ENCODE peak calls at places on chromosomes 16 and 17, in seven cellular contexts. One of them, this sample, is unnamed.
A peak's percentile ranks its signal among the peaks of the same experiment; 100 is the strongest.

GRCh38 chr16:1534021-1535020 is 855 bp downstream of the TMEM204 start:
- DNase-seq in A549: no peak
- DNase-seq in RPMI7951: no peak
- DNase-seq in kidney glomerular epithelial cell: no peak
- DNase-seq in activated T-cell treated with anti-CD3 and anti-CD28 coated beads, Interleukin-2, amount 50 U/mL, for 72 hours: peak; percentile 37
- DNase-seq in left cardiac atrium: peak; percentile 48
- DNase-seq in T-helper 17 cell: no peak
- DNase-seq in this sample: peak; percentile 42

GRCh38 chr17:18362509-18363020 is 785 bp downstream of the SHMT1 start:
- DNase-seq in activated T-cell treated with anti-CD3 and anti-CD28 coated beads, Interleukin-2, amount 50 U/mL, for 72 hours: peak; percentile 14
- DNase-seq in RPMI7951: peak; percentile 68
- DNase-seq in kidney glomerular epithelial cell: peak; percentile 70
- DNase-seq in T-helper 17 cell: no peak
- DNase-seq in A549: peak; percentile 61
- DNase-seq in left cardiac atrium: peak; percentile 74
- DNase-seq in this sample: no peak

GRCh38 chr17:82874011-82874835 is 34.4 kb upstream of the ZNF750 start:
- DNase-seq in A549: no peak
- DNase-seq in RPMI7951: no peak
- DNase-seq in T-helper 17 cell: no peak
- DNase-seq in left cardiac atrium: no peak
- DNase-seq in activated T-cell treated with anti-CD3 and anti-CD28 coated beads, Interleukin-2, amount 50 U/mL, for 72 hours: no peak
- DNase-seq in kidney glomerular epithelial cell: no peak
- DNase-seq in this sample: no peak

GRCh38 chr16:58016841-58017446 is 8.6 kb upstream of the MMP15 start:
- DNase-seq in T-helper 17 cell: no peak
- DNase-seq in left cardiac atrium: no peak
- DNase-seq in RPMI7951: no peak
- DNase-seq in kidney glomerular epithelial cell: no peak
- DNase-seq in A549: no peak
- DNase-seq in activated T-cell treated with anti-CD3 and anti-CD28 coated beads, Interleukin-2, amount 50 U/mL, for 72 hours: no peak
- DNase-seq in this sample: no peak

GRCh38 chr16:69417537-69418199 is 6.8 kb upstream of the CYB5B start:
- DNase-seq in RPMI7951: peak; percentile 90
- DNase-seq in activated T-cell treated with anti-CD3 and anti-CD28 coated beads, Interleukin-2, amount 50 U/mL, for 72 hours: no peak
- DNase-seq in left cardiac atrium: no peak
- DNase-seq in kidney glomerular epithelial cell: peak; percentile 30
- DNase-seq in T-helper 17 cell: no peak
- DNase-seq in A549: peak; percentile 78
- DNase-seq in this sample: peak; percentile 39

GRCh38 chr16:17173134-17173729 is 297.5 kb downstream of the XYLT1 start:
- DNase-seq in left cardiac atrium: peak; percentile 57
- DNase-seq in T-helper 17 cell: no peak
- DNase-seq in activated T-cell treated with anti-CD3 and anti-CD28 coated beads, Interleukin-2, amount 50 U/mL, for 72 hours: no peak
- DNase-seq in RPMI7951: no peak
- DNase-seq in kidney glomerular epithelial cell: no peak
- DNase-seq in A549: no peak
- DNase-seq in this sample: peak; percentile 6

GRCh38 chr17:81481011-81481799 is 31.4 kb downstream of the ACTG1 start:
- DNase-seq in left cardiac atrium: peak; percentile 85
- DNase-seq in T-helper 17 cell: peak; percentile 37
- DNase-seq in activated T-cell treated with anti-CD3 and anti-CD28 coated beads, Interleukin-2, amount 50 U/mL, for 72 hours: peak; percentile 74
- DNase-seq in A549: peak; percentile 87
- DNase-seq in kidney glomerular epithelial cell: peak; percentile 26
- DNase-seq in RPMI7951: peak; percentile 36
- DNase-seq in this sample: no peak

GRCh38 chr17:40095944-40096791 is 4.2 kb downstream of the NR1D1 start:
- DNase-seq in RPMI7951: no peak
- DNase-seq in T-helper 17 cell: peak; percentile 69
- DNase-seq in kidney glomerular epithelial cell: no peak
- DNase-seq in activated T-cell treated with anti-CD3 and anti-CD28 coated beads, Interleukin-2, amount 50 U/mL, for 72 hours: peak; percentile 90
- DNase-seq in left cardiac atrium: peak; percentile 66
- DNase-seq in A549: no peak
- DNase-seq in this sample: no peak

GRCh38 chr17:81509048-81509686 is 3.4 kb downstream of the ACTG1 start:
- DNase-seq in A549: no peak
- DNase-seq in left cardiac atrium: no peak
- DNase-seq in kidney glomerular epithelial cell: no peak
- DNase-seq in RPMI7951: peak; percentile 23
- DNase-seq in T-helper 17 cell: no peak
- DNase-seq in activated T-cell treated with anti-CD3 and anti-CD28 coated beads, Interleukin-2, amount 50 U/mL, for 72 hours: no peak
- DNase-seq in this sample: peak; percentile 63

GRCh38 chr16:4976079-4976478 is 17.9 kb downstream of the SEC14L5 start:
- DNase-seq in left cardiac atrium: no peak
- DNase-seq in RPMI7951: no peak
- DNase-seq in kidney glomerular epithelial cell: no peak
- DNase-seq in A549: no peak
- DNase-seq in T-helper 17 cell: no peak
- DNase-seq in activated T-cell treated with anti-CD3 and anti-CD28 coated beads, Interleukin-2, amount 50 U/mL, for 72 hours: no peak
- DNase-seq in this sample: no peak

GRCh38 chr16:69217433-69217832 is 30.5 kb downstream of the SNTB2 start:
- DNase-seq in T-helper 17 cell: no peak
- DNase-seq in activated T-cell treated with anti-CD3 and anti-CD28 coated beads, Interleukin-2, amount 50 U/mL, for 72 hours: no peak
- DNase-seq in RPMI7951: peak; percentile 44
- DNase-seq in A549: peak; percentile 53
- DNase-seq in kidney glomerular epithelial cell: peak; percentile 42
- DNase-seq in left cardiac atrium: no peak
- DNase-seq in this sample: peak; percentile 70

GRCh38 chr16:88960516-88960915 is 16.5 kb downstream of the CBFA2T3 start:
- DNase-seq in activated T-cell treated with anti-CD3 and anti-CD28 coated beads, Interleukin-2, amount 50 U/mL, for 72 hours: no peak
- DNase-seq in A549: no peak
- DNase-seq in RPMI7951: no peak
- DNase-seq in left cardiac atrium: no peak
- DNase-seq in kidney glomerular epithelial cell: no peak
- DNase-seq in T-helper 17 cell: no peak
- DNase-seq in this sample: no peak

GRCh38 chr17:78774956-78775571 is 7.0 kb downstream of the CYTH1 start:
- DNase-seq in left cardiac atrium: no peak
- DNase-seq in kidney glomerular epithelial cell: no peak
- DNase-seq in activated T-cell treated with anti-CD3 and anti-CD28 coated beads, Interleukin-2, amount 50 U/mL, for 72 hours: peak; percentile 89
- DNase-seq in T-helper 17 cell: peak; percentile 40
- DNase-seq in A549: no peak
- DNase-seq in RPMI7951: no peak
- DNase-seq in this sample: no peak

GRCh38 chr16:49876716-49877129 is 20.8 kb upstream of the ZNF423 start:
- DNase-seq in activated T-cell treated with anti-CD3 and anti-CD28 coated beads, Interleukin-2, amount 50 U/mL, for 72 hours: peak; percentile 55
- DNase-seq in A549: peak; percentile 90
- DNase-seq in RPMI7951: no peak
- DNase-seq in T-helper 17 cell: no peak
- DNase-seq in left cardiac atrium: peak; percentile 83
- DNase-seq in kidney glomerular epithelial cell: peak; percentile 25
- DNase-seq in this sample: peak; percentile 15

GRCh38 chr16:59859606-59860402 is 1125.7 kb upstream of the GOT2 start:
- DNase-seq in kidney glomerular epithelial cell: no peak
- DNase-seq in activated T-cell treated with anti-CD3 and anti-CD28 coated beads, Interleukin-2, amount 50 U/mL, for 72 hours: no peak
- DNase-seq in RPMI7951: no peak
- DNase-seq in T-helper 17 cell: no peak
- DNase-seq in left cardiac atrium: no peak
- DNase-seq in A549: no peak
- DNase-seq in this sample: no peak

GRCh38 chr16:80778707-80779106 is 25.7 kb downstream of the CDYL2 start:
- DNase-seq in activated T-cell treated with anti-CD3 and anti-CD28 coated beads, Interleukin-2, amount 50 U/mL, for 72 hours: no peak
- DNase-seq in T-helper 17 cell: no peak
- DNase-seq in RPMI7951: no peak
- DNase-seq in left cardiac atrium: no peak
- DNase-seq in A549: no peak
- DNase-seq in kidney glomerular epithelial cell: no peak
- DNase-seq in this sample: no peak

GRCh38 chr17:48194097-48194550 is 86.6 kb downstream of the SNX11 start:
- DNase-seq in T-helper 17 cell: no peak
- DNase-seq in A549: no peak
- DNase-seq in left cardiac atrium: no peak
- DNase-seq in RPMI7951: peak; percentile 80
- DNase-seq in activated T-cell treated with anti-CD3 and anti-CD28 coated beads, Interleukin-2, amount 50 U/mL, for 72 hours: no peak
- DNase-seq in kidney glomerular epithelial cell: peak; percentile 49
- DNase-seq in this sample: peak; percentile 85

GRCh38 chr16:64152010-64152767 is 969.7 kb downstream of the CDH11 start:
- DNase-seq in kidney glomerular epithelial cell: no peak
- DNase-seq in RPMI7951: peak; percentile 90
- DNase-seq in activated T-cell treated with anti-CD3 and anti-CD28 coated beads, Interleukin-2, amount 50 U/mL, for 72 hours: no peak
- DNase-seq in T-helper 17 cell: no peak
- DNase-seq in A549: no peak
- DNase-seq in left cardiac atrium: no peak
- DNase-seq in this sample: no peak

GRCh38 chr17:36117505-36118382 is 14.1 kb downstream of the CCL4 start:
- DNase-seq in RPMI7951: no peak
- DNase-seq in left cardiac atrium: no peak
- DNase-seq in A549: no peak
- DNase-seq in T-helper 17 cell: no peak
- DNase-seq in kidney glomerular epithelial cell: no peak
- DNase-seq in activated T-cell treated with anti-CD3 and anti-CD28 coated beads, Interleukin-2, amount 50 U/mL, for 72 hours: peak; percentile 50
- DNase-seq in this sample: no peak

GRCh38 chr17:37642706-37643105 is 540 bp downstream of the DDX52 start:
- DNase-seq in activated T-cell treated with anti-CD3 and anti-CD28 coated beads, Interleukin-2, amount 50 U/mL, for 72 hours: no peak
- DNase-seq in T-helper 17 cell: no peak
- DNase-seq in A549: peak; percentile 40
- DNase-seq in RPMI7951: peak; percentile 4
- DNase-seq in left cardiac atrium: no peak
- DNase-seq in kidney glomerular epithelial cell: peak; percentile 39
- DNase-seq in this sample: peak; percentile 2

GRCh38 chr16:12132290-12132689 is 155.8 kb downstream of the SNX29 start:
- DNase-seq in activated T-cell treated with anti-CD3 and anti-CD28 coated beads, Interleukin-2, amount 50 U/mL, for 72 hours: no peak
- DNase-seq in A549: no peak
- DNase-seq in T-helper 17 cell: no peak
- DNase-seq in RPMI7951: peak; percentile 19
- DNase-seq in kidney glomerular epithelial cell: no peak
- DNase-seq in left cardiac atrium: no peak
- DNase-seq in this sample: no peak

GRCh38 chr17:13522749-13523148 is 79.0 kb downstream of the HS3ST3A1 start:
- DNase-seq in left cardiac atrium: no peak
- DNase-seq in activated T-cell treated with anti-CD3 and anti-CD28 coated beads, Interleukin-2, amount 50 U/mL, for 72 hours: no peak
- DNase-seq in T-helper 17 cell: no peak
- DNase-seq in A549: no peak
- DNase-seq in RPMI7951: no peak
- DNase-seq in kidney glomerular epithelial cell: no peak
- DNase-seq in this sample: no peak

GRCh38 chr17:77503916-77504651 is 363.3 kb downstream of the SEC14L1 start:
- DNase-seq in activated T-cell treated with anti-CD3 and anti-CD28 coated beads, Interleukin-2, amount 50 U/mL, for 72 hours: no peak
- DNase-seq in kidney glomerular epithelial cell: no peak
- DNase-seq in A549: no peak
- DNase-seq in T-helper 17 cell: no peak
- DNase-seq in left cardiac atrium: no peak
- DNase-seq in RPMI7951: no peak
- DNase-seq in this sample: no peak

GRCh38 chr16:14133907-14134306 is 62.8 kb downstream of the MRTFB start:
- DNase-seq in kidney glomerular epithelial cell: no peak
- DNase-seq in T-helper 17 cell: no peak
- DNase-seq in A549: no peak
- DNase-seq in left cardiac atrium: no peak
- DNase-seq in activated T-cell treated with anti-CD3 and anti-CD28 coated beads, Interleukin-2, amount 50 U/mL, for 72 hours: no peak
- DNase-seq in RPMI7951: no peak
- DNase-seq in this sample: no peak

GRCh38 chr17:79804856-79805696 is 8.2 kb upstream of the CBX8 start:
- DNase-seq in left cardiac atrium: no peak
- DNase-seq in activated T-cell treated with anti-CD3 and anti-CD28 coated beads, Interleukin-2, amount 50 U/mL, for 72 hours: peak; percentile 48
- DNase-seq in kidney glomerular epithelial cell: no peak
- DNase-seq in RPMI7951: no peak
- DNase-seq in A549: no peak
- DNase-seq in T-helper 17 cell: no peak
- DNase-seq in this sample: no peak

GRCh38 chr16:4450921-4451619 is 23.4 kb downstream of the NMRAL1 start:
- DNase-seq in T-helper 17 cell: no peak
- DNase-seq in A549: no peak
- DNase-seq in RPMI7951: no peak
- DNase-seq in activated T-cell treated with anti-CD3 and anti-CD28 coated beads, Interleukin-2, amount 50 U/mL, for 72 hours: no peak
- DNase-seq in left cardiac atrium: no peak
- DNase-seq in kidney glomerular epithelial cell: no peak
- DNase-seq in this sample: no peak

GRCh38 chr16:9954181-9954580 is 228.0 kb downstream of the GRIN2A start:
- DNase-seq in activated T-cell treated with anti-CD3 and anti-CD28 coated beads, Interleukin-2, amount 50 U/mL, for 72 hours: no peak
- DNase-seq in A549: no peak
- DNase-seq in left cardiac atrium: no peak
- DNase-seq in T-helper 17 cell: no peak
- DNase-seq in kidney glomerular epithelial cell: no peak
- DNase-seq in RPMI7951: no peak
- DNase-seq in this sample: no peak

GRCh38 chr16:72172105-72173034 is at the start of gene PMFBP1:
- DNase-seq in T-helper 17 cell: no peak
- DNase-seq in activated T-cell treated with anti-CD3 and anti-CD28 coated beads, Interleukin-2, amount 50 U/mL, for 72 hours: peak; percentile 50
- DNase-seq in RPMI7951: peak; percentile 94
- DNase-seq in A549: peak; percentile 3
- DNase-seq in kidney glomerular epithelial cell: peak; percentile 27
- DNase-seq in left cardiac atrium: peak; percentile 26
- DNase-seq in this sample: peak; percentile 96

GRCh38 chr16:79134300-79134699 is 466.2 kb downstream of the MAF start:
- DNase-seq in left cardiac atrium: no peak
- DNase-seq in A549: no peak
- DNase-seq in RPMI7951: no peak
- DNase-seq in kidney glomerular epithelial cell: no peak
- DNase-seq in activated T-cell treated with anti-CD3 and anti-CD28 coated beads, Interleukin-2, amount 50 U/mL, for 72 hours: no peak
- DNase-seq in T-helper 17 cell: no peak
- DNase-seq in this sample: no peak

GRCh38 chr16:85243312-85243711 is 131.0 kb upstream of the CIBAR2 start:
- DNase-seq in activated T-cell treated with anti-CD3 and anti-CD28 coated beads, Interleukin-2, amount 50 U/mL, for 72 hours: no peak
- DNase-seq in A549: no peak
- DNase-seq in T-helper 17 cell: no peak
- DNase-seq in left cardiac atrium: no peak
- DNase-seq in RPMI7951: no peak
- DNase-seq in kidney glomerular epithelial cell: no peak
- DNase-seq in this sample: no peak

GRCh38 chr17:81409190-81409935 is 14.1 kb downstream of the BAHCC1 start:
- DNase-seq in activated T-cell treated with anti-CD3 and anti-CD28 coated beads, Interleukin-2, amount 50 U/mL, for 72 hours: no peak
- DNase-seq in RPMI7951: no peak
- DNase-seq in kidney glomerular epithelial cell: no peak
- DNase-seq in A549: no peak
- DNase-seq in T-helper 17 cell: no peak
- DNase-seq in left cardiac atrium: no peak
- DNase-seq in this sample: no peak

GRCh38 chr17:45852535-45853297 is 8.0 kb downstream of the SPPL2C start:
- DNase-seq in activated T-cell treated with anti-CD3 and anti-CD28 coated beads, Interleukin-2, amount 50 U/mL, for 72 hours: peak; percentile 61
- DNase-seq in T-helper 17 cell: peak; percentile 60
- DNase-seq in A549: peak; percentile 57
- DNase-seq in left cardiac atrium: peak; percentile 63
- DNase-seq in kidney glomerular epithelial cell: peak; percentile 27
- DNase-seq in RPMI7951: peak; percentile 30
- DNase-seq in this sample: peak; percentile 24

GRCh38 chr16:30750876-30751465 is 2.7 kb downstream of the PHKG2 start:
- DNase-seq in activated T-cell treated with anti-CD3 and anti-CD28 coated beads, Interleukin-2, amount 50 U/mL, for 72 hours: no peak
- DNase-seq in RPMI7951: no peak
- DNase-seq in A549: no peak
- DNase-seq in T-helper 17 cell: no peak
- DNase-seq in left cardiac atrium: no peak
- DNase-seq in kidney glomerular epithelial cell: no peak
- DNase-seq in this sample: no peak

GRCh38 chr16:58243528-58244004 is 45.7 kb upstream of the CSNK2A2 start:
- DNase-seq in left cardiac atrium: no peak
- DNase-seq in T-helper 17 cell: no peak
- DNase-seq in RPMI7951: no peak
- DNase-seq in kidney glomerular epithelial cell: no peak
- DNase-seq in A549: no peak
- DNase-seq in activated T-cell treated with anti-CD3 and anti-CD28 coated beads, Interleukin-2, amount 50 U/mL, for 72 hours: peak; percentile 19
- DNase-seq in this sample: peak; percentile 24

GRCh38 chr17:67707442-67707841 is 10.3 kb upstream of the NOL11 start:
- DNase-seq in A549: no peak
- DNase-seq in T-helper 17 cell: no peak
- DNase-seq in RPMI7951: no peak
- DNase-seq in kidney glomerular epithelial cell: no peak
- DNase-seq in left cardiac atrium: no peak
- DNase-seq in activated T-cell treated with anti-CD3 and anti-CD28 coated beads, Interleukin-2, amount 50 U/mL, for 72 hours: no peak
- DNase-seq in this sample: no peak